ENCODE peak calls at places on chromosomes 5 and 9, in nine cellular contexts. U is neural progenitor cell; F is PC-9; T is CD4-positive, CD25-positive, alpha-beta regulatory T cell; V is heart right ventricle; L is colonic mucosa; M is A549; J is psoas muscle; R is left lung. O is an unnamed sample. For H3K4me1, the result is how much of the 10 kb centered on the place peaks cover.

GRCh38 chr9:85344901-85345300 is 396.9 kb downstream of the AGTPBP1 start:
- DNase-seq in U (no peak), F (no peak), T (no peak), V (no peak), L (no peak), M (no peak), J (no peak), R (no peak), O (no peak)

GRCh38 chr9:116589392-116590354 is 97.4 kb upstream of the TRIM32 start:
- DNase-seq in U (peak), F (no peak), T (peak), V (no peak), L (peak), M (peak), J (no peak), R (no peak), O (peak)

GRCh38 chr9:105646879-105647594 is 15.2 kb upstream of the TAL2 start:
- DNase-seq in U (peak), F (no peak), T (no peak), V (no peak), L (no peak), M (no peak), J (no peak), R (no peak), O (no peak)

GRCh38 chr9:69097053-69097452 is 61.5 kb downstream of the FXN start:
- DNase-seq in U (no peak), F (peak), T (no peak), V (no peak), L (no peak), M (no peak), J (no peak), R (no peak), O (no peak)

GRCh38 chr5:140220032-140220697 is 45.2 kb downstream of the CYSTM1 start:
- DNase-seq in U (peak), F (no peak), T (no peak), V (no peak), L (no peak), M (no peak), J (no peak), R (no peak), O (no peak)

GRCh38 chr5:151094054-151094858 is 13.4 kb upstream of the TNIP1 start:
- DNase-seq in U (no peak), F (no peak), T (peak), V (no peak), L (peak), M (peak), J (no peak), R (peak), O (no peak)

GRCh38 chr9:85522459-85523092 is 219.2 kb downstream of the AGTPBP1 start:
- DNase-seq in U (peak), F (no peak), T (peak), V (peak), L (no peak), M (peak), J (peak), R (peak), O (no peak)

GRCh38 chr9:103397868-103398600 is 402.9 kb downstream of the CYLC2 start:
- DNase-seq in U (peak), F (peak), T (peak), V (no peak), L (peak), M (peak), J (no peak), R (no peak), O (peak)

GRCh38 chr5:179160584-179160983 is 100.4 kb downstream of the ZNF354C start:
- DNase-seq in U (no peak), F (no peak), T (no peak), V (no peak), L (no peak), M (no peak), J (no peak), R (no peak), O (no peak)

GRCh38 chr9:78566948-78567675 is 270.2 kb downstream of the PSAT1 start:
- DNase-seq in U (no peak), F (no peak), T (no peak), V (no peak), L (no peak), M (no peak), J (no peak), R (no peak), O (no peak)

DNA sequence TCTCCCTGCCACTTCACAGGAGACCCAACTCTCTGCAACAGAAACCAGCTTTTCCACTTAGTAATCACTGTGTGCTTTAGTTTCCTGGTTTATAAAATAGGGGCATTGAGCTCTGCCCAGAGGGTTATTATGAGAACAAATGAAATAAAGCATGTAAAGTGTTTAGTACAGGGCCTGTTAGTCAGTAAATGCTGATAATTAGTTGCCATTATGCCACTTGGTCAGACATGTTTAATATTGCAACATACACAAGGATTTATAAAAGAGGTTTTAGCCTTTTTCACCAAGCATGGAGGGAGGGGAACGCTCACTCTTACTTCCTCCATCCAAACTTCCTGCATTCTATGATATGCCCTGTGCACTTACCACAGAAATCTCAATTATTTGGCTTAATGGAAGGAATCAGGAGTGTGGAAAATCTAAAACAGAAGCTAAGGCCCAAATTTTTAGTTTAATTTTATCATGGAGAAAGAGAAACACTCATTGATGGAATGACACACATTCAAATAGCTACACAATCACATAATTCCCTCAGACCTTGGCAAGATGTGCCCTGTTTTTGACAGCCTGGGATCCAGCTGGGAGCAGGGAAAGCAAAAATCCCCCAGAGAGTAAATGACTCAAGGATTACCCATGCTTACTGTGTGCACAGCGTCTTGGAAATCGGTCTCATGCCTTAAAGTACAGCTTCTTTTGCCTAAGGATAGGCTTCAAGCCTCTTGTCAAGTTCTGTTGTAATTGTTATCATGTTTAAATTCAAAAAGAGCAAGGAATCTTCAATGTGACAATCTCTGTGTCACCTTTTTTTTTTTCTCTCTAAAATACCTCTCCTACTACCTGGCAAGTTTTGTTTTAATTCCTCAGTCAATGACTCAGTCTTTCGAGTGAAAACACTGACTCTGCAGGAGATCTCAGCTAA is 34.1 kb downstream of the ZNF474 start:
- DNase-seq in U (peak), F (peak), T (no peak), V (no peak), L (no peak), M (peak), J (peak), R (no peak), O (no peak)
- H3K4me3 ChIP-seq in U (no peak), F (no peak), T (no peak), V (no peak), L (no peak), M (no peak), J (no peak), R (no peak), O (no peak)

DNA sequence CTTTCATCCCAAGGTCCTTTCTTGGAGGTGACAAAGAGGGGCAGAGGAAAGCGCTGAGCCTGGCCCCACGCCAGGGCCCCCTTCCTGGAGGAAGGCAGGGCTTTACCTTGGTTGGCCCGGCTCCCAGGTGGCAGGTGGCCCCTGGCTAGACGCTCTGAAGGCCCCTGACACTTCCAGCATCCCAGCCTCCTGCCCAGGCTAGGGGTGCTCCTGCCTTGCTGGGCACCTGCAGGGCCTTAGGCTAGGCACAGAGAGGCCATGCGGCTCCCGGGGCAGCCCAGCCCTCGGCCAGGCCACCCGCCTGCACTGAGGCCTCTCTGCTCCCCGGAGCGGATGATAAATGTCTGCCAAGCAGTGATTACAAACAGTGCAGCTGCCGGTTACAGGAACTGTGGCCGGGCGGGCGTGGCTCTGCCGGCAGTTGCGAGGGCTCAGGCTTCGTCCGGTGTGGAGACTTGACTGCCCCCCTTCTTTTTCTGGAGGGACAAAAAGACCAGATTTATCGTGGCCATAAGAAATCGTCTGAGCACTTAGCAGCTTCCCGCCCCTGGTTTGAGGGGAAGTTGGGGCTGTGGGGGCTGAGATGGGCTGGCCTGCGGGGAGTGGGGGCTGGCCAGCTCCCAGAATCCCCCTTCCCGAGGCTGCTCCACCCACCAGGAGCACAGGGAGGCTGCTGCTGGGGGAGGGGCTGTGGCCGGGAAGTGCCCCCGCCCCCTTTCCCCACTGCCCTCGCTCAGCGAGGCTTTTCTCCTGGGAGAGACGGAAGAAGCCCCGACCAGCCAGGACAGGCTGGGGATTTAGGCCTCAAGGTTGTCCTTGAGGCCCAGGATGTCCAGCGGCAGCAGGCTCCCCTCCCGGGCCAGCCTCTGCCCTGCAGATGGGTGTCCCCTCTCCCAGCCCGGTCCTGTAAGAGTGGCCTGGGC is 31.6 kb upstream of the UBAC1 start:
- DNase-seq in U (peak), F (peak), T (peak), V (peak), L (peak), M (peak), J (peak), R (peak), O (no peak)
- H3K4me1 ChIP-seq in U (under half), F (under half), T (under half), V (under half), L (under half), M (under half), J (under half), R (under half), O (under half)

GRCh38 chr9:113373255-113373654 is 3.5 kb downstream of the HDHD3 start:
- DNase-seq in U (no peak), F (no peak), T (no peak), V (no peak), L (no peak), M (no peak), J (no peak), R (no peak), O (no peak)
- H3K4me3 ChIP-seq in U (no peak), F (no peak), T (no peak), V (no peak), L (no peak), M (no peak), J (no peak), R (no peak), O (no peak)

GRCh38 chr5:67193479-67193878 is 3.1 kb downstream of the CD180 start:
- DNase-seq in U (no peak), F (no peak), T (no peak), V (no peak), L (no peak), M (no peak), J (no peak), R (no peak), O (no peak)
- H3K4me1 ChIP-seq in U (under half), F (under half), T (under half), V (under half), L (under half), M (under half), J (under half), R (under half), O (under half)